ENCODE peak calls at places on chromosomes 16 and 17, in four cellular contexts. D is tibial nerve, G is adrenal gland, P is fibroblast of lung. K is an unnamed sample. For H3K4me1 and H3K36me3, the result is how much of the 10 kb centered on the place peaks cover.

GRCh38 chr17:76635039-76635438 is 8.5 kb downstream of the ST6GALNAC1 start:
- DNase-seq in P (peak), G (no peak), D (no peak), K (no peak)

GRCh38 chr17:17366235-17366634 is 63.1 kb downstream of the NT5M start:
- DNase-seq in P (no peak), G (no peak), D (no peak), K (no peak)

GRCh38 chr17:56597495-56597990 is 4.0 kb downstream of the NOG start:
- DNase-seq in D (no peak), G (no peak), P (peak), K (no peak)

GRCh38 chr17:57954421-57955182 is 610 bp downstream of the CUEDC1 start:
- DNase-seq in G (peak), P (peak), D (peak), K (no peak)

GRCh38 chr17:61482467-61482866 is 30.2 kb downstream of the TBX4 start:
- DNase-seq in P (no peak), G (no peak), D (no peak), K (no peak)

GRCh38 chr17:45668316-45668715 is 115.8 kb upstream of the CRHR1 start:
- DNase-seq in G (no peak), D (no peak), P (no peak), K (no peak)

GRCh38 chr17:36647598-36647997 is 46.2 kb downstream of the MRM1 start:
- DNase-seq in P (no peak), G (no peak), D (no peak), K (no peak)

GRCh38 chr17:78592991-78593329 is 15.8 kb upstream of the DNAH17 start:
- DNase-seq in G (no peak), D (no peak), P (no peak), K (no peak)

GRCh38 chr17:27630607-27631408 is at the start of gene LGALS9:
- DNase-seq in G (no peak), P (peak), D (no peak), K (no peak)

GRCh38 chr16:26710475-26710874 is 356.3 kb upstream of the C16orf82 start:
- DNase-seq in P (no peak), D (no peak), G (no peak), K (no peak)

GRCh38 chr17:11943759-11944347 is 53.4 kb downstream of the ZNF18 start:
- DNase-seq in D (no peak), P (no peak), G (no peak), K (no peak)

GRCh38 chr17:71902931-71903506 is 217.8 kb upstream of the SOX9 start:
- DNase-seq in P (peak), G (no peak), D (no peak), K (no peak)

GRCh38 chr16:1196494-1196893 is 28.6 kb downstream of the TPSG1 start:
- DNase-seq in P (no peak), D (no peak), G (no peak), K (no peak)

GRCh38 chr16:78993342-78993741 is 607.2 kb downstream of the MAF start:
- DNase-seq in P (no peak), D (no peak), G (no peak), K (no peak)

GRCh38 chr17:41456206-41456605 is 11.0 kb downstream of the KRT32 start:
- DNase-seq in D (no peak), P (no peak), G (no peak), K (no peak)

GRCh38 chr16:21949713-21950260 is 3.4 kb upstream of the UQCRC2 start:
- DNase-seq in P (no peak), D (no peak), G (no peak), K (no peak)

GRCh38 chr17:49231563-49231894 is 942 bp upstream of the PHOSPHO1 start:
- DNase-seq in G (no peak), P (no peak), D (no peak), K (no peak)

GRCh38 chr17:31674305-31674704 is 184.7 kb downstream of the COPRS start:
- DNase-seq in P (peak), G (no peak), D (no peak), K (no peak)

GRCh38 chr17:83143817-83144231 is 64.4 kb downstream of the METRNL start:
- DNase-seq in D (no peak), P (no peak), G (no peak), K (no peak)

GRCh38 chr17:47695664-47696376 is 1.9 kb downstream of the TBKBP1 start:
- DNase-seq in D (no peak), P (no peak), G (peak), K (peak)

GRCh38 chr16:75471723-75472634 is 7.5 kb upstream of the TMEM170A start:
- DNase-seq in G (peak), P (peak), D (peak), K (no peak)

GRCh38 chr16:26345951-26346350 is 654.2 kb downstream of the HS3ST4 start:
- DNase-seq in G (no peak), D (no peak), P (no peak), K (no peak)

GRCh38 chr17:62572488-62573469 is 54.7 kb upstream of the MRC2 start:
- DNase-seq in P (peak), D (no peak), G (no peak), K (no peak)

GRCh38 chr17:10802487-10803284 is 1.2 kb downstream of the TMEM238L start:
- DNase-seq in G (no peak), D (no peak), P (no peak), K (no peak)

GRCh38 chr17:74803971-74804370 is 27.8 kb upstream of the NAT9 start:
- DNase-seq in P (no peak), G (no peak), D (no peak), K (no peak)

GRCh38 chr17:63700528-63701441 is 860 bp upstream of the LIMD2 start:
- DNase-seq in G (peak), D (no peak), P (peak), K (no peak)
- TF ChIP-seq CTCF in G (no peak), D (no peak), P (no peak), K (peak)

DNA sequence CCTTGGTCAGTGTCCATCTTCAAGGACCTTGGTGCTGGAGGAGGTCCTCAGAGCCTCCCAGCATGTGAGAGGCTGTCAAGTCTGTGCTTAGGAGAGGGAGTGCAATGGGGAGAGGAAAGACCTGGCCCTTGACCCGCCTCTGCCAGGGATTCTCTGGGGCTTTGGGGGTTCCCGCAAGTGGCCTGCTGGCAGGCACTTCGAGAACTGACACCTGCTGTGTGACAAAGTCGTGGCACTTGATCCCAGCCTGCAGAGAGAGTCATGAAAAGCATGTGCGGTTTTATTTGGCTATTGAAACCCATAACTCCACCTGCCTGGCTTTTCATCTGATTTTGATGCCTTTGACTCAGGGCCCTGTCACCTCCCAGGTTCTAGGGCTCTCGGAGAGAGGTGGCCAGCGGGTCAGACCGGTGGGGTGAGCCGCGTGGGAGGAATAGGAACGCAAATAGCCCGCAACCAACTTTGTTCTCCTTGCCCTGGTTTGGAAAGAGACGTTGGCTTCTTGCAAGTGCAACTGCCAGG is 42.8 kb upstream of the GSE1 start:
- DNase-seq in P (no peak), D (no peak), G (no peak), K (no peak)
- H3K4me1 ChIP-seq in P (under half), D (under half), G (under half), K (under half)

GRCh38 chr17:82076018-82076784 is 10.6 kb upstream of the DUS1L start:
- DNase-seq in D (no peak), G (no peak), P (no peak), K (no peak)

GRCh38 chr17:82079001-82079677 is 13.5 kb upstream of the DUS1L start:
- DNase-seq in G (no peak), P (no peak), D (no peak), K (no peak)

GRCh38 chr17:82078433-82078832 is 12.8 kb upstream of the DUS1L start:
- DNase-seq in D (no peak), P (no peak), G (no peak), K (no peak)

GRCh38 chr17:82076785-82077591 is 11.4 kb upstream of the DUS1L start:
- DNase-seq in D (no peak), G (no peak), P (no peak), K (no peak)

DNA sequence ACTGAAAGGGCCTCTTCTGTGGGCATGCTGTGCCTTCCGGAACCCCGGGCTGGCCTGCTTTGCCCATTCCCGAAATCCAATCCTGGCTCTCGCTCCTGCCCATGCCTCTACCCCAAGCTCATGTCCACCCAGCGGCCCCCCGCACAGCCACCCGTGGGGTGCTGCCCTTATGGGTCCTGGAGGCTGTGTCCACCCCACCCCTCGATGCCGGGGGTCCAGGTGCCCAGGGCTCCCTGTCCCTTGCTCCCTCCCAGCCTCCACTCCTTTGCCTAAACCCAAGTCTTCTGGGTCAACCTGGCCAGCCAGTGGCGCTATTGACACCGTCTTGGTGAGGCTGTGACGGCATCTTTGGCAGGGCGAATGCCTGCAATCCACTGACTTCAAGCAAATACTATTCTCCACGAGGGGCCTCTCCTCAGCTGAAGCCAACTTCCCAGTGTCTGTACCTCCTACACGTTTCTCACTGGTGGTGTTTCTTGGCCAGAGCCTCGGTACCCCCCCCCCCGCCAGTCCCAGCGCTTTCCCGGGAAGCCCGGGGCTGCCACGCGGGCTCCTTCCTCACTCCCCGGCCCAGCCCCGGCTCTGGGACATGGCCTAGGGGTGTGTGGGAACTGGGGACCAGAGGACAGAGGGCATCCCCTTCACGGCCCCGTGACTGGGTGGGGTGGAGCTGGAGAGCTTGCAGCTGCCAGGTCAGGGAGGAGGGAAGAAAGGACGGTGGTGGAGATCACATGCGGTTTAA is 12.2 kb upstream of the DUS1L start:
- DNase-seq in G (no peak), P (peak), D (peak), K (no peak)
- H3K36me3 ChIP-seq in G (under half), P (under half), D (under half), K (under half)

GRCh38 chr17:9755083-9755482 is 36.3 kb downstream of the DHRS7C start:
- DNase-seq in P (peak), D (no peak), G (no peak), K (no peak)

GRCh38 chr17:9750488-9750887 is 40.9 kb downstream of the DHRS7C start:
- DNase-seq in D (no peak), G (peak), P (no peak), K (no peak)
- TF ChIP-seq CTCF in D (no peak), G (no peak), P (no peak), K (no peak)

GRCh38 chr16:55367796-55368195 is 43.8 kb downstream of the IRX6 start:
- DNase-seq in P (peak), G (no peak), D (no peak), K (no peak)
- H3K4me1 ChIP-seq in P (under half), G (under half), D (under half), K (under half)

GRCh38 chr16:81371106-81371505 is 56.3 kb downstream of the GAN start:
- DNase-seq in P (no peak), D (no peak), G (no peak), K (no peak)

GRCh38 chr16:81369888-81370504 is 55.2 kb downstream of the GAN start:
- DNase-seq in G (no peak), P (no peak), D (no peak), K (no peak)

GRCh38 chr16:81367821-81368220 is 53.1 kb downstream of the GAN start:
- DNase-seq in D (no peak), P (no peak), G (no peak), K (no peak)

GRCh38 chr16:81365731-81366130 is 51.0 kb downstream of the GAN start:
- DNase-seq in P (no peak), G (no peak), D (no peak), K (no peak)

GRCh38 chr16:81366316-81366932 is 51.7 kb downstream of the GAN start:
- DNase-seq in P (peak), G (no peak), D (peak), K (no peak)
- H3K36me3 ChIP-seq in P (under half), G (under half), D (under half), K (half or more)

GRCh38 chr16:81994485-81994884 is 16.8 kb downstream of the SDR42E1 start:
- DNase-seq in D (no peak), G (no peak), P (no peak), K (no peak)
- TF ChIP-seq CTCF in D (no peak), G (no peak), P (no peak), K (peak)

DNA sequence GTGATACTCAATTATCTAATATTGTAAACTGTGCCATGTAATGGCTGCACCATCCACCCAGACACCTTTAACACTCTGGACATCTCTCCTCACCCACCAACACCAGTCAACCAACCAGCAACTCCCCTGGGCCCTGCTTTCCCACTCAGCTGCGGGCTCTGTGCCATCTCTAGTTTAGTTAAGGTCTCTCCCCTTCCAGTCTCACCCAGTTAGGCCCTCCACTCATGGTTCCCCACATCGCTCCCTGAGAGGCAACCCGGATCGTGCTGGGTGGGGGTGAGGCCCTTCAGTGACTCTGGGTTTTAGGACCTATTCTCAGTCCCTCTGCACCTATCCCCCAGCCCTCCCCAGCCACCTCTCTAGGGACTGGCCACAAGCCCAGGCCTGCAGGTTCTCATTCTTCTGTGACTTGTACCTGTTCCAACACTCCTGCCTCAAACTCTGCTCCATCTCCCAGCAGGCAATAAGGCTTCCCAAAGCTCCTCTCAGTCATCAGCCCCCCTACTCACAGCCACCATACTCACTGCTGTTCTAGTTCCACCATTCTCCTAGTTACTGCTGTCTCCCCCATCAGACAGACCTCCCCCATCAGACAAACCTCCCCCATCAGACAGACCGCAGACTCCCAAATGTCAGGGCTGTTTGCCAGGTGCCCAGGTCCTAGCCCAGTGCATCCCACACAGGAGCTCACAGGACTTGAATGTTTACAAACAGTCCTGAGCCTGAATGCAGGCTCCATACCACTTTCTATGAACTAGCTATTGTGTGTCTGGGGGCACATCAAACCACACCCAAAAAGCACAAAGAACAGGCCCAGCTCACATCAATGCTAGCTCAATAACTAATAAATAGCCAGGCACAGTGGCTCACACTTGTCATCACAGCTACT is 2.6 kb downstream of the TK2 start:
- DNase-seq in G (no peak), D (no peak), P (no peak), K (no peak)
- H3K4me1 ChIP-seq in G (under half), D (half or more), P (under half), K (under half)

GRCh38 chr17:64503821-64504768 is 2.0 kb downstream of the DDX5 start:
- DNase-seq in G (no peak), P (no peak), D (no peak), K (no peak)

GRCh38 chr17:64506576-64507417 is at the start of gene CEP95:
- DNase-seq in G (peak), P (peak), D (peak), K (peak)

GRCh38 chr17:64506201-64506575 is at the start of gene DDX5:
- DNase-seq in D (peak), P (no peak), G (peak), K (peak)

GRCh38 chr17:64504769-64505319 is 1.2 kb downstream of the DDX5 start:
- DNase-seq in P (peak), D (no peak), G (no peak), K (no peak)

GRCh38 chr17:64505320-64506200 is 529 bp downstream of the DDX5 start:
- DNase-seq in P (peak), D (peak), G (peak), K (peak)
- H3K36me3 ChIP-seq in P (under half), D (under half), G (under half), K (half or more)

K was measured in RWPE2.